ENCODE peak calls at places on chromosomes 11 and 22, in eight cellular contexts. One of them, this sample, is unnamed.

GRCh38 chr11:68962527-68963250 is 18.1 kb downstream of the MRGPRD start:
- DNase-seq in H1: no peak
- DNase-seq in A549: peak; percentile 18
- DNase-seq in ovary: no peak
- DNase-seq in sigmoid colon: peak; percentile 68
- DNase-seq in transverse colon: peak; percentile 7
- DNase-seq in stomach: no peak
- DNase-seq in SK-N-SH: no peak
- DNase-seq in this sample: no peak

GRCh38 chr11:113251281-113251680 is 63.1 kb upstream of the TTC12 start:
- DNase-seq in sigmoid colon: no peak
- DNase-seq in H1: no peak
- DNase-seq in A549: no peak
- DNase-seq in SK-N-SH: no peak
- DNase-seq in stomach: no peak
- DNase-seq in ovary: no peak
- DNase-seq in transverse colon: no peak
- DNase-seq in this sample: no peak

GRCh38 chr11:130780437-130780836 is 135.8 kb downstream of the SNX19 start:
- DNase-seq in ovary: no peak
- DNase-seq in H1: no peak
- DNase-seq in transverse colon: no peak
- DNase-seq in stomach: no peak
- DNase-seq in sigmoid colon: no peak
- DNase-seq in SK-N-SH: no peak
- DNase-seq in A549: no peak
- DNase-seq in this sample: no peak

GRCh38 chr11:12234216-12234615 is 123.8 kb downstream of the MICAL2 start:
- DNase-seq in SK-N-SH: no peak
- DNase-seq in A549: no peak
- DNase-seq in sigmoid colon: no peak
- DNase-seq in transverse colon: no peak
- DNase-seq in H1: no peak
- DNase-seq in stomach: no peak
- DNase-seq in ovary: peak; percentile 61
- DNase-seq in this sample: peak; percentile 53

GRCh38 chr11:325796-326591 is 5.3 kb upstream of the IFITM3 start:
- DNase-seq in H1: no peak
- DNase-seq in SK-N-SH: no peak
- DNase-seq in transverse colon: no peak
- DNase-seq in A549: no peak
- DNase-seq in stomach: no peak
- DNase-seq in ovary: peak; percentile 55
- DNase-seq in sigmoid colon: peak; percentile 67
- DNase-seq in this sample: no peak

GRCh38 chr11:93861808-93862207 is 11.4 kb upstream of the VSTM5 start:
- DNase-seq in ovary: no peak
- DNase-seq in stomach: no peak
- DNase-seq in SK-N-SH: no peak
- DNase-seq in sigmoid colon: no peak
- DNase-seq in A549: no peak
- DNase-seq in transverse colon: no peak
- DNase-seq in H1: no peak
- DNase-seq in this sample: no peak

GRCh38 chr11:36023922-36024321 is 80.1 kb downstream of the LDLRAD3 start:
- DNase-seq in sigmoid colon: no peak
- DNase-seq in stomach: no peak
- DNase-seq in ovary: no peak
- DNase-seq in SK-N-SH: no peak
- DNase-seq in H1: no peak
- DNase-seq in transverse colon: no peak
- DNase-seq in A549: no peak
- DNase-seq in this sample: no peak

GRCh38 chr11:45805305-45806071 is 539 bp downstream of the SLC35C1 start:
- DNase-seq in sigmoid colon: peak; percentile 77
- DNase-seq in SK-N-SH: no peak
- DNase-seq in H1: no peak
- DNase-seq in transverse colon: no peak
- DNase-seq in A549: peak; percentile 28
- DNase-seq in stomach: peak; percentile 34
- DNase-seq in ovary: peak; percentile 59
- DNase-seq in this sample: no peak

GRCh38 chr11:17744151-17744940 is 9.8 kb downstream of the KCNC1 start:
- DNase-seq in SK-N-SH: no peak
- DNase-seq in sigmoid colon: peak; percentile 49
- DNase-seq in A549: no peak
- DNase-seq in transverse colon: no peak
- DNase-seq in H1: no peak
- DNase-seq in ovary: peak; percentile 17
- DNase-seq in stomach: no peak
- DNase-seq in this sample: no peak

GRCh38 chr11:2406878-2407410 is 6.4 kb downstream of the TSSC4 start:
- DNase-seq in SK-N-SH: no peak
- DNase-seq in sigmoid colon: no peak
- DNase-seq in stomach: no peak
- DNase-seq in H1: no peak
- DNase-seq in transverse colon: no peak
- DNase-seq in ovary: no peak
- DNase-seq in A549: no peak
- DNase-seq in this sample: no peak

GRCh38 chr11:61141601-61142028 is 19.6 kb downstream of the VPS37C start:
- DNase-seq in sigmoid colon: peak; percentile 66
- DNase-seq in ovary: peak; percentile 62
- DNase-seq in A549: no peak
- DNase-seq in SK-N-SH: no peak
- DNase-seq in transverse colon: peak; percentile 93
- DNase-seq in H1: no peak
- DNase-seq in stomach: peak; percentile 90
- DNase-seq in this sample: no peak

GRCh38 chr11:71096751-71097388 is 155.5 kb downstream of the SHANK2 start:
- DNase-seq in ovary: no peak
- DNase-seq in stomach: no peak
- DNase-seq in H1: no peak
- DNase-seq in sigmoid colon: no peak
- DNase-seq in transverse colon: no peak
- DNase-seq in A549: no peak
- DNase-seq in SK-N-SH: no peak
- DNase-seq in this sample: no peak

GRCh38 chr11:65786008-65786785 is 666 bp upstream of the OVOL1 start:
- DNase-seq in H1: no peak
- DNase-seq in ovary: no peak
- DNase-seq in SK-N-SH: peak; percentile 57
- DNase-seq in transverse colon: no peak
- DNase-seq in stomach: peak; percentile 59
- DNase-seq in A549: no peak
- DNase-seq in sigmoid colon: no peak
- DNase-seq in this sample: no peak

GRCh38 chr11:57239348-57239747 is 2.3 kb upstream of the APLNR start:
- DNase-seq in sigmoid colon: no peak
- DNase-seq in SK-N-SH: no peak
- DNase-seq in transverse colon: no peak
- DNase-seq in stomach: no peak
- DNase-seq in A549: no peak
- DNase-seq in H1: no peak
- DNase-seq in ovary: no peak
- DNase-seq in this sample: no peak

GRCh38 chr11:57237204-57237681 is at the start of gene APLNR:
- DNase-seq in A549: no peak
- DNase-seq in transverse colon: no peak
- DNase-seq in SK-N-SH: no peak
- DNase-seq in sigmoid colon: no peak
- DNase-seq in ovary: no peak
- DNase-seq in stomach: no peak
- DNase-seq in H1: no peak
- DNase-seq in this sample: no peak

GRCh38 chr11:57241311-57241972 is 4.4 kb upstream of the APLNR start:
- DNase-seq in SK-N-SH: peak; percentile 40
- DNase-seq in H1: no peak
- DNase-seq in stomach: no peak
- DNase-seq in ovary: no peak
- DNase-seq in sigmoid colon: no peak
- DNase-seq in A549: no peak
- DNase-seq in transverse colon: no peak
- DNase-seq in this sample: no peak

GRCh38 chr11:57240007-57240406 is 3.0 kb upstream of the APLNR start:
- DNase-seq in ovary: no peak
- DNase-seq in A549: no peak
- DNase-seq in transverse colon: no peak
- DNase-seq in SK-N-SH: peak; percentile 47
- DNase-seq in sigmoid colon: no peak
- DNase-seq in H1: no peak
- DNase-seq in stomach: no peak
- DNase-seq in this sample: no peak

DNA sequence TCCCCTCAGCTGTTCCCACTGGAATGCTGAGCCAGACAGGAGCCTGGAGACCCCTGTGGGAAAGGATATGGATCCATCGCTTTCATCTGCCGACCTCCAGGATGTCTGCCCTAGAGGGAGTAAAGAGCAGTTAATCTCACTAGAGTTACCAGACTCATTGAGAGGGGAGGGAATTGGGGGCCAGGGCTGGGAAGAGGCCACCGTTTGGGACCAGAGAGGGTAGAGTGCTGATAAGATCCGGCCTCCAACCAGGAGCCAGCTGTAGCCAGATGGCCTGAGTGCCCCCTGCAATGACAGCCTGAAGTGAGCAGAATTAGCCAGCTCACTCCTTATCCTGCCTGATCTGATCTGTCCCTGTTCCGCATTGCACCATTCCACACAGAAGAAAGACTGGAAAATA is 3.7 kb upstream of the APLNR start:
- DNase-seq in ovary: no peak
- DNase-seq in A549: no peak
- DNase-seq in SK-N-SH: peak; percentile 89
- DNase-seq in transverse colon: no peak
- DNase-seq in sigmoid colon: no peak
- DNase-seq in stomach: no peak
- DNase-seq in H1: no peak
- DNase-seq in this sample: no peak
- TF ChIP-seq EP300 in ovary: no peak
- TF ChIP-seq EP300 in A549: no peak
- TF ChIP-seq EP300 in SK-N-SH: peak; percentile 30
- TF ChIP-seq EP300 in transverse colon: no peak
- TF ChIP-seq EP300 in sigmoid colon: no peak
- TF ChIP-seq EP300 in stomach: no peak
- TF ChIP-seq EP300 in H1: no peak
- TF ChIP-seq EP300 in this sample: no peak

DNA sequence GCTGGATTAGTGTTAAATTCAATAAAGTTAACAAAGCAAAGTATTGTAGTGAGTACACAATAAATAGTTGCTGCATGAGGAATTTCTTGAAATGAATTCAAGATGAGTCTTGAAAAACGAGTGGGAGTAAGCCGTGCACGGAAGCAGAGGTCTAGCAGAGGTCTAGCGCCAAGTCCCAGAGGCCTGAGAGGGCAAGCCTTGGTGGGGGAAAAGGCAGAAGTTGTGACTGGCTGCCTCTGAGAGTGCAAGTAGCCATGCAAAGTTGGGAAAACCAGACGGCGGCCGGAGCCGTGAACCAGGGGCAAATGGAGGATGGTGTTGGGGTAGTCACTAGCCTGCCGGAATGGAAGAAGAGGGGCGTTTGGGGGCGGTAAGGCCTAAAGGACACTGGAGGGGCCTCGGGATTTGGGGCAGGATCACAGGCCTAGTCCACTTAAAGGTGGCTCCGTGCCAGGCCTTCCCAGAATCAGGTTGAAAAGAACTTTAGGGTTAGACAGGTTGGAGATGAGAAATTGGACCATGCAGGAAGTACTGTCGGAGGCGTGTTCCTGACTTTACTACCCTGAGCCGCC is 379 bp upstream of the SLC3A2 start:
- DNase-seq in H1: no peak
- DNase-seq in stomach: no peak
- DNase-seq in sigmoid colon: no peak
- DNase-seq in transverse colon: no peak
- DNase-seq in ovary: peak; percentile 80
- DNase-seq in SK-N-SH: no peak
- DNase-seq in A549: peak; percentile 37
- DNase-seq in this sample: no peak
- H3K27ac ChIP-seq in H1: peak overlapping the region; percentile 98
- H3K27ac ChIP-seq in stomach: peak overlapping the region; percentile 99
- H3K27ac ChIP-seq in sigmoid colon: peak overlapping the region; percentile 98
- H3K27ac ChIP-seq in transverse colon: peak overlapping the region; percentile 100
- H3K27ac ChIP-seq in ovary: peak overlapping the region; percentile 96
- H3K27ac ChIP-seq in SK-N-SH: peak overlapping the region; percentile 98
- H3K27ac ChIP-seq in A549: peak overlapping the region; percentile 100
- H3K27ac ChIP-seq in this sample: peak overlapping the region; percentile 98

DNA sequence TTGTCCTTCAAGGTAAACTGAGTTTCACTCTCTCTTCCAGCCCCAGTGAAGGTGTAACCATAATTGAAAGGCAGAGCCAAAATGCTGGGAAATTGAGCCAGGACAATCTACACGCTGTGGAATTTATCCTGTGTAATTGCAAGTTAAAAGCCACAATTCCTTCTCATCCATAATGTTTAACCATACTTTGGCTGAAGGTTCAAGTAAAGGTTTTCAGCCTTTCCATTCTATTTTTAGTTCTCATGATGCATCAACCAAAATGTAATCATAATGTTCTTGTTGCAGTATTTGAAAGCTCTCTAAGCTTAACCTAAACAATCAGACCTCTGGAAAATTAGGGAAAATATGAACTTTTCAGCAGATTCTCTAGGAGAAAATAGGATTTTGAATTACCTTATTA is 14.0 kb upstream of the ARHGAP42 start:
- DNase-seq in stomach: no peak
- DNase-seq in H1: no peak
- DNase-seq in ovary: no peak
- DNase-seq in sigmoid colon: no peak
- DNase-seq in A549: no peak
- DNase-seq in SK-N-SH: no peak
- DNase-seq in transverse colon: no peak
- DNase-seq in this sample: no peak
- TF ChIP-seq EP300 in stomach: no peak
- TF ChIP-seq EP300 in H1: no peak
- TF ChIP-seq EP300 in ovary: no peak
- TF ChIP-seq EP300 in sigmoid colon: no peak
- TF ChIP-seq EP300 in A549: no peak
- TF ChIP-seq EP300 in SK-N-SH: no peak
- TF ChIP-seq EP300 in transverse colon: no peak
- TF ChIP-seq EP300 in this sample: no peak

GRCh38 chr22:17918840-17919239 is 105.5 kb downstream of the MICAL3 start:
- DNase-seq in transverse colon: no peak
- DNase-seq in sigmoid colon: peak; percentile 5
- DNase-seq in H1: no peak
- DNase-seq in ovary: no peak
- DNase-seq in A549: no peak
- DNase-seq in stomach: no peak
- DNase-seq in SK-N-SH: no peak
- DNase-seq in this sample: no peak

GRCh38 chr22:17917490-17917983 is 106.8 kb downstream of the MICAL3 start:
- DNase-seq in A549: no peak
- DNase-seq in SK-N-SH: no peak
- DNase-seq in transverse colon: peak; percentile 89
- DNase-seq in H1: no peak
- DNase-seq in stomach: no peak
- DNase-seq in ovary: no peak
- DNase-seq in sigmoid colon: peak; percentile 66
- DNase-seq in this sample: no peak

GRCh38 chr22:17920145-17920605 is 104.2 kb downstream of the MICAL3 start:
- DNase-seq in transverse colon: peak; percentile 79
- DNase-seq in sigmoid colon: no peak
- DNase-seq in ovary: peak; percentile 64
- DNase-seq in stomach: peak; percentile 57
- DNase-seq in H1: no peak
- DNase-seq in A549: no peak
- DNase-seq in SK-N-SH: peak; percentile 79
- DNase-seq in this sample: no peak

GRCh38 chr22:17920992-17921650 is 103.2 kb downstream of the MICAL3 start:
- DNase-seq in SK-N-SH: no peak
- DNase-seq in transverse colon: no peak
- DNase-seq in ovary: peak; percentile 3
- DNase-seq in stomach: no peak
- DNase-seq in sigmoid colon: no peak
- DNase-seq in A549: no peak
- DNase-seq in H1: no peak
- DNase-seq in this sample: no peak

GRCh38 chr22:17919276-17920144 is 104.9 kb downstream of the MICAL3 start:
- DNase-seq in stomach: no peak
- DNase-seq in A549: no peak
- DNase-seq in SK-N-SH: peak; percentile 59
- DNase-seq in ovary: no peak
- DNase-seq in sigmoid colon: peak; percentile 71
- DNase-seq in H1: no peak
- DNase-seq in transverse colon: no peak
- DNase-seq in this sample: no peak
- H3K27ac ChIP-seq in stomach: peak overlapping the region; percentile 30
- H3K27ac ChIP-seq in A549: no peak overlapping the region
- H3K27ac ChIP-seq in SK-N-SH: no peak overlapping the region
- H3K27ac ChIP-seq in ovary: no peak overlapping the region
- H3K27ac ChIP-seq in sigmoid colon: peak overlapping the region; percentile 69
- H3K27ac ChIP-seq in H1: no peak overlapping the region
- H3K27ac ChIP-seq in transverse colon: peak overlapping the region; percentile 64
- H3K27ac ChIP-seq in this sample: peak overlapping the region; percentile 69